ENCODE peak calls at places on chromosomes 7 and 10, in seven cellular contexts. Q, P, Y, C, Z, J and L are unnamed samples.

GRCh38 chr7:98254951-98255610 is 3.0 kb upstream of the TECPR1 start:
- DNase-seq in Q (no peak), P (no peak), Y (no peak), C (peak; percentile 53), Z (no peak), J (no peak), L (peak; percentile 92)

GRCh38 chr10:35784751-35785150 is 142.7 kb upstream of the FZD8 start:
- DNase-seq in Q (no peak), P (no peak), Y (no peak), C (no peak), Z (no peak), J (no peak), L (no peak)

GRCh38 chr7:156640949-156641485 is 443 bp downstream of the RNF32 start:
- DNase-seq in Q (peak; percentile 46), P (no peak), Y (no peak), C (peak; percentile 83), Z (no peak), J (no peak), L (no peak)

GRCh38 chr10:112562803-112563663 is 116.0 kb downstream of the VTI1A start:
- DNase-seq in Q (no peak), P (peak; percentile 23), Y (no peak), C (no peak), Z (no peak), J (no peak), L (no peak)

GRCh38 chr7:39413866-39414668 is 152.1 kb upstream of the YAE1 start:
- DNase-seq in Q (peak; percentile 9), P (peak; percentile 69), Y (peak; percentile 34), C (peak; percentile 77), Z (no peak), J (peak; percentile 55), L (peak; percentile 3)

GRCh38 chr7:945147-945555 is 9.3 kb downstream of the ADAP1 start:
- DNase-seq in Q (no peak), P (no peak), Y (no peak), C (no peak), Z (peak; percentile 61), J (peak; percentile 4), L (no peak)

GRCh38 chr7:111953611-111954010 is 252.6 kb downstream of the DOCK4 start:
- DNase-seq in Q (no peak), P (no peak), Y (no peak), C (peak; percentile 54), Z (no peak), J (peak; percentile 20), L (no peak)

GRCh38 chr10:88372881-88373592 is 210.1 kb downstream of the RNLS start:
- DNase-seq in Q (no peak), P (no peak), Y (no peak), C (no peak), Z (no peak), J (no peak), L (no peak)

GRCh38 chr10:110648743-110649651 is 4.9 kb downstream of the RBM20 start:
- DNase-seq in Q (no peak), P (no peak), Y (no peak), C (no peak), Z (no peak), J (no peak), L (no peak)

GRCh38 chr7:149005427-149006344 is 22.6 kb downstream of the PDIA4 start:
- DNase-seq in Q (peak; percentile 64), P (peak; percentile 68), Y (peak; percentile 86), C (peak; percentile 83), Z (peak; percentile 87), J (peak; percentile 90), L (peak; percentile 71)

GRCh38 chr10:132899751-132900065 is 42.7 kb downstream of the CFAP46 start:
- DNase-seq in Q (no peak), P (no peak), Y (no peak), C (no peak), Z (peak; percentile 48), J (no peak), L (no peak)

GRCh38 chr10:52740913-52741675 is 31.5 kb downstream of the MBL2 start:
- DNase-seq in Q (no peak), P (peak; percentile 55), Y (no peak), C (peak; percentile 62), Z (no peak), J (peak; percentile 57), L (no peak)

GRCh38 chr7:43711503-43711902 is 17.8 kb downstream of the COA1 start:
- DNase-seq in Q (no peak), P (no peak), Y (no peak), C (no peak), Z (no peak), J (no peak), L (no peak)

GRCh38 chr10:60708666-60709065 is 69.6 kb upstream of the CDK1 start:
- DNase-seq in Q (peak; percentile 18), P (no peak), Y (no peak), C (no peak), Z (no peak), J (no peak), L (no peak)

GRCh38 chr7:87148332-87148955 is 3.8 kb upstream of the DMTF1 start:
- DNase-seq in Q (peak; percentile 28), P (no peak), Y (no peak), C (peak; percentile 39), Z (no peak), J (no peak), L (peak; percentile 18)

GRCh38 chr10:74150151-74151056 is at the start of gene AP3M1:
- DNase-seq in Q (no peak), P (no peak), Y (peak; percentile 84), C (no peak), Z (peak; percentile 89), J (peak; percentile 78), L (no peak)

GRCh38 chr7:129066290-129067131 is 11.6 kb upstream of the TNPO3 start:
- DNase-seq in Q (no peak), P (no peak), Y (no peak), C (peak; percentile 80), Z (no peak), J (no peak), L (no peak)

GRCh38 chr7:2965745-2966270 is 77.9 kb downstream of the CARD11 start:
- DNase-seq in Q (no peak), P (no peak), Y (no peak), C (no peak), Z (no peak), J (no peak), L (no peak)

GRCh38 chr7:2967238-2967637 is 76.4 kb downstream of the CARD11 start:
- DNase-seq in Q (no peak), P (no peak), Y (no peak), C (no peak), Z (peak; percentile 29), J (no peak), L (no peak)

GRCh38 chr7:2967705-2968104 is 76.0 kb downstream of the CARD11 start:
- DNase-seq in Q (no peak), P (no peak), Y (no peak), C (no peak), Z (peak; percentile 13), J (no peak), L (no peak)

GRCh38 chr7:2968176-2968575 is 75.5 kb downstream of the CARD11 start:
- DNase-seq in Q (no peak), P (no peak), Y (no peak), C (no peak), Z (peak; percentile 46), J (no peak), L (no peak)

DNA sequence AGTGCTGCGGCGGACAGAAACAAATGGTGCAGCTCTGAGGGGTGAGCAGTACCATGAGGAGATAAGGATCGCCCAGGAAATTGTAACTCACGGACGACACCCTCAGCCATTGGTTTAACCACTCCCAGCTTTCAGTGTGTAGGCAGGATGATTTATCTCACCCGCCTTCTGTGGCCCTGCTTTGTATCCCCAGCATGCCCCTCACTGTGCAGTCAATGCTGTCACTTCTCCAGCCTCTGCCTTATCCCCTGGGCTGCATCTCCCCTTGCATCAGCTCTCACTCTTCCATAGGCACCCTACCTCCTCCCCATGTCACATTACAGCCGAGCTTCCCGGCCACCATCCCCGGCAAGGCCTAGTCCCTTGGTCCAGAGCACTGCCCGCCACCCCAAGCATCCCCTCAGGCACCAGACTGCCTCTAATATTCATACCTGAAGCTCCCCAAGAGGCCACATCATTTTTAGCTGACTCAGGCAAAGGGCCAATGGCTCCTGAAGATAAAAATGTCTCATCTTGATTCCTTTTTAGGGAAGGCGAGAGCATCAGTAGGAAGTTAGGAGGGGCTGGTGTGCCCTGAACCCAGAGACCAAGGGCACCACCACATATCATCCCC is 77.1 kb downstream of the CARD11 start:
- DNase-seq in Q (no peak), P (no peak), Y (no peak), C (no peak), Z (peak; percentile 19), J (no peak), L (no peak)
- H3K4me3 ChIP-seq in Q (no peak overlapping the region), P (no peak overlapping the region), Y (no peak overlapping the region), C (no peak overlapping the region), Z (no peak overlapping the region), J (no peak overlapping the region), L (no peak overlapping the region)

DNA sequence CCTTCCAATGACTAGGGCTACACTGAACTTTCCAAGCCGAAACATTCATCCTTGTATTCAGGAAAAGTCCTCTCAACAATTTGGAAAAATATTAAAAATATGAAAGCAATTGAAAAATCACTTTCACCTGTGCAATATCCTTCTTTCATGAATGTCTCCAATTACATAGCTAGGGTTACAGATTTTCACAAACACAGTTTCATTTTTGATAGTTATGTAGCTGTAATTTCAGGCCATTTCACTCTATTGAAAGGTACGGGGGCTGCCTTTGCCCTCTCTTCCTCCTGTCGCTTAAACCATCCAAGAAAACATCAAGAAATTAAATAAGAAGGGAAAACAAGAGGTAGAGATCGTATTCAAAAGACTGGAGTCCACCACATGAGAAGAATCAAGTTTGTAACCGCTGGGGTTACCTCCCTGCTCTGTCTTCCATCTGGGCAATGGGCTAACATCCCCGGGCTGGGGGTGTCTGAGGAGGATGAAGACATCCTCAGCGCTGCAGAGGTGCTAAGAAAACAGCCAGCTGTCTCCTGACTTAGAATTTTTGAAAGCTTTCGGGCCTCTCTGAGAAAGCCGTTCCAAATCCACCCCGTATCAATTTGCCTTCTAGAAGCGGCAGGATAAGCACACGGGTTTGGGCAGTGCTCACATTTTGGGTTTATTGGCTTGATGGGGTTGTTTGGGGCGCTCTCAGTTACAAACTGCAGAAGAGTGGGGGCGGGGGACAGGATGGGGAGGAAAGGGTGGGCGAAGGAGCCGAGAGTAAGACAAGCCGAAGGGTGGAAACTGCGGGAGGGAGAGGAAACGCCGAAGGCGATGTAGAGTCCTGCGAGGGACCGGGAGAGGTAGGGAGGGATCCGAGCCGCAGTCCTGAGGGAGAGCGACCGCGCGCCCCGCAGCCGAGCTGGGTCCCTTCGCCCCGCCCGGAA is 24.3 kb upstream of the VAX1 start:
- DNase-seq in Q (no peak), P (no peak), Y (no peak), C (no peak), Z (no peak), J (no peak), L (no peak)
- H3K4me3 ChIP-seq in Q (no peak overlapping the region), P (no peak overlapping the region), Y (peak overlapping the region; percentile 45), C (no peak overlapping the region), Z (no peak overlapping the region), J (no peak overlapping the region), L (no peak overlapping the region)

DNA sequence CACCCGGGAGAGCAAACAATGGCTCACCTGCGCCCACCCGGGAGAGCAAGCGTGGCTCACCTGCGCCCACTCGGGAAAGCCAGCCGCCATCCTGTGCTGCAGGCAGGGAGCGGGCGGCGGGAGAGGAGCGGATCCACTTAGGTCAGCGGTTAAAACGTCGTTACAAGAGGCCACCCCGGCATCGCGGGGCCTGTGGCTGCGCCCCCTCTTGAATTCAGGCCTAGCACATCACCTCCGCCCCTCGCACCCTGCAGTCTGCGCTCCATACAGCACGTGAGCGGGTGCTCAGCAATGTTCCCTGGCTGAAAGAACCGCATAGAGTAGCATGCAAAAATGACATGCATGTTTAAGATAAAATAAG is 521 bp upstream of the FIGNL1 start:
- DNase-seq in Q (no peak), P (no peak), Y (peak; percentile 23), C (peak; percentile 43), Z (peak; percentile 67), J (no peak), L (peak; percentile 49)
- H3K4me3 ChIP-seq in Q (peak overlapping the region; percentile 68), P (peak overlapping the region; percentile 67), Y (peak overlapping the region; percentile 82), C (peak overlapping the region; percentile 80), Z (peak overlapping the region; percentile 69), J (peak overlapping the region; percentile 70), L (peak overlapping the region; percentile 67)

GRCh38 chr10:6473901-6474370 is 106.1 kb downstream of the PRKCQ start:
- DNase-seq in Q (peak; percentile 65), P (no peak), Y (no peak), C (peak; percentile 82), Z (no peak), J (no peak), L (peak; percentile 63)
- H3K4me3 ChIP-seq in Q (peak overlapping the region; percentile 67), P (no peak overlapping the region), Y (no peak overlapping the region), C (peak overlapping the region; percentile 49), Z (no peak overlapping the region), J (no peak overlapping the region), L (peak overlapping the region; percentile 85)